ENCODE peak calls at places on chromosomes 5 and 9, in six cellular contexts. S, Z, K, W, P and B are unnamed samples.

GRCh38 chr5:152542741-152543140 is 137.7 kb upstream of the NMUR2 start:
- DNase-seq in S (no peak), Z (no peak), K (no peak), W (peak; percentile 24), P (no peak), B (no peak)

GRCh38 chr5:145937432-145938250 is 1.3 kb downstream of the SH3RF2 start:
- DNase-seq in S (no peak), Z (no peak), K (no peak), W (peak; percentile 38), P (peak; percentile 53), B (peak; percentile 51)

GRCh38 chr5:90134892-90135291 is 274.7 kb downstream of the CETN3 start:
- DNase-seq in S (peak; percentile 50), Z (peak; percentile 45), K (peak; percentile 90), W (no peak), P (peak; percentile 38), B (peak; percentile 31)

GRCh38 chr5:124478139-124478737 is 268.2 kb downstream of the ZNF608 start:
- DNase-seq in S (no peak), Z (no peak), K (no peak), W (no peak), P (no peak), B (no peak)

GRCh38 chr9:73896061-73896460 is 601.1 kb upstream of the RORB start:
- DNase-seq in S (no peak), Z (no peak), K (no peak), W (no peak), P (no peak), B (no peak)

GRCh38 chr9:126773004-126773607 is 31.7 kb upstream of the ZBTB43 start:
- DNase-seq in S (no peak), Z (no peak), K (no peak), W (no peak), P (no peak), B (peak; percentile 16)

GRCh38 chr5:36948041-36948440 is 71.5 kb downstream of the NIPBL start:
- DNase-seq in S (no peak), Z (no peak), K (no peak), W (no peak), P (no peak), B (peak; percentile 43)

GRCh38 chr5:94196959-94197358 is 421.4 kb downstream of the KIAA0825 start:
- DNase-seq in S (no peak), Z (no peak), K (no peak), W (no peak), P (no peak), B (no peak)

GRCh38 chr5:107781451-107781850 is 110.7 kb upstream of the EFNA5 start:
- DNase-seq in S (no peak), Z (no peak), K (no peak), W (no peak), P (no peak), B (peak; percentile 48)

GRCh38 chr9:109922617-109923260 is 142.7 kb downstream of the PALM2AKAP2 start:
- DNase-seq in S (no peak), Z (no peak), K (no peak), W (no peak), P (no peak), B (no peak)

GRCh38 chr9:4666042-4666699 is at the start of gene SPATA6L:
- DNase-seq in S (peak; percentile 69), Z (peak; percentile 82), K (peak; percentile 71), W (peak; percentile 89), P (peak; percentile 76), B (peak; percentile 45)

GRCh38 chr9:95971815-95972214 is 96.3 kb downstream of the ERCC6L2 start:
- DNase-seq in S (no peak), Z (no peak), K (no peak), W (no peak), P (no peak), B (no peak)

GRCh38 chr5:179802207-179802883 is 4.3 kb downstream of the MGAT4B start:
- DNase-seq in S (peak; percentile 22), Z (peak; percentile 50), K (no peak), W (peak; percentile 87), P (no peak), B (no peak)

GRCh38 chr9:74172874-74173273 is 324.3 kb upstream of the RORB start:
- DNase-seq in S (no peak), Z (no peak), K (no peak), W (no peak), P (no peak), B (no peak)

GRCh38 chr5:143350790-143351603 is 52.5 kb downstream of the NR3C1 start:
- DNase-seq in S (no peak), Z (no peak), K (peak; percentile 72), W (no peak), P (no peak), B (peak; percentile 95)

GRCh38 chr9:36637491-36638270 is 65.0 kb downstream of the MELK start:
- DNase-seq in S (no peak), Z (no peak), K (peak; percentile 35), W (no peak), P (no peak), B (no peak)

GRCh38 chr5:137856916-137857862 is 10.5 kb upstream of the MYOT start:
- DNase-seq in S (no peak), Z (no peak), K (no peak), W (no peak), P (no peak), B (no peak)

GRCh38 chr5:149456597-149457392 is 77.7 kb upstream of the IL17B start:
- DNase-seq in S (no peak), Z (no peak), K (no peak), W (no peak), P (no peak), B (no peak)

GRCh38 chr5:134175874-134176522 is 752 bp downstream of the SKP1 start:
- DNase-seq in S (no peak), Z (peak; percentile 45), K (peak; percentile 50), W (no peak), P (no peak), B (peak; percentile 25)

GRCh38 chr5:134174841-134175839 is 1.6 kb downstream of the SKP1 start:
- DNase-seq in S (no peak), Z (no peak), K (peak; percentile 51), W (no peak), P (no peak), B (peak; percentile 67)

GRCh38 chr5:134171972-134172371 is 4.8 kb downstream of the SKP1 start:
- DNase-seq in S (no peak), Z (no peak), K (no peak), W (no peak), P (peak; percentile 78), B (no peak)

GRCh38 chr5:134177197-134178171 is 734 bp upstream of the SKP1 start:
- DNase-seq in S (peak; percentile 71), Z (peak; percentile 74), K (peak; percentile 77), W (peak; percentile 61), P (peak; percentile 89), B (peak; percentile 66)

DNA sequence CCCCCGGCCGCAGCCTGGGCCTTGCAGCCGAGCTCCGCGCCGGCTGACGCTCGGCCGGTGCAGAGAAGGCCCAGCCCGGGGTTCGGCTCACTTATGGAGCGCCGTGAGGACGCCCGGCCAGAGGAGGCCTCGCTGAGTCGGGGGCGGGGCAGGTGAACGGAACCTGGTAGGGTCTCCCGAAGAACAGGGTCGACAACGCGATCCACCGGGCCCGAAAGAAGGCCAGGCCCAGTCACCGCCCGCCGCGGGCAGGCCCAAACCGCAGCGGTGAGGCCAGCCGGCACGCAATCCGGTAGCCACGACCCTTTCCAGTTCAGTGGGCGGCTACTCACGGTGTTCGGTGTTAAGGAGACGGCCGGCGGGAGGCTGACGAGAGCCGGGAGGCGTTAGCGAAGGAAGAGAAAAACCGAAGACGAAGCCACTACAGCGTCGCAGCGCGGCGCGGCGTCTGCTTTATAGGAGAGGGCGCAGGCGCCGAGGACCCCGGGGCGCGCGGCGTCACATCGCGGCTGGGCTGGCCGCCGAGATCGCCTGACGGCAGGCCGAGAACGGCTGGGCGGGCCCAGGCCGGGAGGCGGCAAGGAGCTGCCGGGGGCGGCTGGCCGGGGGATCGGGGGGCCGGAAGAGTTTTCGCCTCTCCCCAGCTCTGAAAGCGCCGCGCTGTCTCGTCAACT is at the start of gene SKP1:
- DNase-seq in S (peak; percentile 81), Z (peak; percentile 90), K (peak; percentile 86), W (peak; percentile 79), P (peak; percentile 87), B (peak; percentile 71)
- TF ChIP-seq POLR2A in S (peak; percentile 94), Z (peak; percentile 95), K (peak; percentile 99), W (peak; percentile 95), P (peak; percentile 100), B (peak; percentile 100)

GRCh38 chr5:160399402-160400353 is at the start of gene FAM200C:
- DNase-seq in S (peak; percentile 90), Z (peak; percentile 96), K (peak; percentile 95), W (peak; percentile 90), P (peak; percentile 91), B (peak; percentile 94)
- TF ChIP-seq POLR2A in S (peak; percentile 97), Z (peak; percentile 95), K (peak; percentile 96), W (peak; percentile 57), P (peak; percentile 92), B (peak; percentile 91)

DNA sequence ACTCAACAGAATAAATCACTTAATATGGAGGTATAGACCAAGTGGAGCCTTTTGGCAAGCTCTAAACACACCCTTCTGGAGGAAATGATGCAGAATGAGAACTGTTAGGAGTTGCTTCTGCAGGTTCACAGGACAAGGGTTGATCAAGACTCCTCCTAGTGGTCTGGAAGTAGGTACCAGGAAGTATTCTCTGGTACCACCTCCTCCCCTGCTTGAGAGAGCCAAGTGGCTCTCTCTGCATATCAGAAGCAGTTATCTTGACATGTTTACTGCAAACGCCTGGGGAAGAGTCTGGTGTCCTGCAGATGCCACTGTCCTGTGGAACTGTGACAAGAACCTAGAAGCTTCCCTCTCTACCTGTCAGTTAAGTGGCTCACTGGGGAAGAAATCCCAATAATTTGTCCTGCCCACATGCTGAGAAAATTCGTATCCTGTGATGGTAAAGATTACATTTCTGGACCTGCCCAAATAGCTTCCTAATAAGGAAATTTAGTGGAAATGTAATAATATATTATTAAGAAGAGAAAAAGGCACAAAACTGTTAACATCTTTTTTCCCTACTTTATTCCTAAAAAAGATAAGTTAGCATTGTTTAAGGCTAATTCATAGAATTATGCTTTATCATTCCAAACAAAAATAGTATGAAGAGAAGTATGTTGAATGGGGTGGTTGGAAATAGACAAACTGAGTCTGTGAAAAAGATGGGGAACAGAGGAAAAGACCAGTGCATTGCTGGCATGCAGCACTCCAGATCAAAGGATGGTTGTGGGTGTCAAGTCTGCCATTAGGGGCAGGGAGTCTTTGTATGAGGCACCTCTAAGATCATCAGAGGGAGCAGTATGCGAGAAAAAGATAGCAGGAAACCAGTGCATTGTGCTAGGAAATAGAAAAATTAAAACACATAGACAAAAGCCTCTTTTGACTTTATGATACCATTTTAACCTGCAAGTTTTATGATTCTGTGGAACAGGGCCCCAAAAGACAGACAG is 118.8 kb downstream of the CDC42SE2 start:
- DNase-seq in S (no peak), Z (no peak), K (peak; percentile 47), W (peak; percentile 41), P (no peak), B (peak; percentile 58)
- TF ChIP-seq POLR2A in S (no peak), Z (no peak), K (no peak), W (no peak), P (no peak), B (no peak)

DNA sequence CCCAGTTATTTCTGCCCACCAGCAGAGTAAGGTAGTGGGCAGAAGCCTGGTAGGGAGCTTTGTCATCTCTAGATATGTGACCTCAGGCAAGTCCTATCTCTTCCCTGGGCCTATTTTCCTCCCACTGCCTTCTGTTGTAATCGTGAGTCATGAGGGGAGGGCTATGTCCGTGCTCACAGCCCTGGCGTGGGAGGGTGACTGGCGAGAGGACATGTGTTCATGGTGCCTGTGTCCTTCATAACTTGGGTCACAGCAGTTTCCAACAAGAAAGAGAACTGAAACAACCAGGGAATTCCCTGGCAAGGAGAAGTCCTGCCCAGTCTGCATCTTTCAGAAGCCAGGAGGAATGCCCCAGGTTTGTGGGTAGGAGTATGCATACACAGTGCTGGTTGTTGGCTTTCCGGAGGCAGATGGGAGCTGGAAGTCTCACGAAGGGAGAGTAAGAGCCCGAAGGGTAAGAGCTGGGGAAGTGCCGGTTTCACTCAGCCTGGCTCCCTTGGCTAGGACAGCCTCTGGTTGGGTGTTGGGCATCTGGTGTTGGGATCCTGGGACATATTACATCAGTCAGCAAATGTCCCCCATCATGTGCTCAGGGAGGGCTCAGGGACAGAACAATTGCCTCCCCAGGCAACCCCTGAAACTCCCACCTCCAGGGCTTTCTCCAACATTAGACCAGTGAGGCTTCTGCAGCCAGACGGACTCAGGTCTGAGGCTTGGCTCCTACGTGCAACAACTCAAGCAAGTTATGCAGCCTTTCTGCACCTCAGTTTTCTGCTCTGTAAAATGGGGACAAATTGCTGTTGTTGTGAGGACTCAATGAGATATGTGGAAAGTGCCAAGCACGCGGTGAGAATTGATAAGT is 4.3 kb upstream of the TIFAB start:
- DNase-seq in S (no peak), Z (no peak), K (no peak), W (no peak), P (peak; percentile 25), B (peak; percentile 88)
- TF ChIP-seq POLR2A in S (no peak), Z (no peak), K (no peak), W (no peak), P (no peak), B (no peak)